ENCODE peak calls at places on chromosome 4, in four cellular contexts. G is HepG2, Y is GM12878, F is K562. L is an unnamed sample.

GRCh38 chr4:38359113-38359512 is 304.9 kb upstream of the KLF3 start:
- DNase-seq in G (no peak), Y (no peak), F (no peak), L (no peak)

GRCh38 chr4:74635074-74635473 is 159.2 kb downstream of the BTC start:
- DNase-seq in G (no peak), Y (no peak), F (no peak), L (no peak)

GRCh38 chr4:184143770-184144564 is 73.7 kb downstream of the ENPP6 start:
- DNase-seq in G (no peak), Y (no peak), F (no peak), L (peak; percentile 68)

GRCh38 chr4:138864961-138865720 is 150.4 kb upstream of the NOCT start:
- DNase-seq in G (no peak), Y (no peak), F (no peak), L (no peak)

GRCh38 chr4:5524900-5525299 is 183.5 kb downstream of the EVC2 start:
- DNase-seq in G (no peak), Y (no peak), F (no peak), L (no peak)

GRCh38 chr4:121534187-121534586 is 153.4 kb upstream of the QRFPR start:
- DNase-seq in G (no peak), Y (no peak), F (no peak), L (no peak)

GRCh38 chr4:94889961-94890360 is 132.2 kb downstream of the BMPR1B start:
- DNase-seq in G (no peak), Y (no peak), F (no peak), L (no peak)

GRCh38 chr4:54231419-54232150 is 2.5 kb downstream of the PDGFRA start:
- DNase-seq in G (no peak), Y (no peak), F (no peak), L (peak; percentile 56)

GRCh38 chr4:13535118-13535517 is 9.2 kb downstream of the NKX3-2 start:
- DNase-seq in G (no peak), Y (no peak), F (no peak), L (no peak)

GRCh38 chr4:141065872-141066271 is 67.4 kb downstream of the RNF150 start:
- DNase-seq in G (no peak), Y (no peak), F (no peak), L (no peak)

GRCh38 chr4:67892905-67893304 is 9.1 kb upstream of the TMPRSS11D start:
- DNase-seq in G (no peak), Y (no peak), F (no peak), L (peak; percentile 26)

GRCh38 chr4:39883645-39884044 is 94.1 kb downstream of the PDS5A start:
- DNase-seq in G (no peak), Y (no peak), F (no peak), L (no peak)

GRCh38 chr4:101205878-101206277 is 141.4 kb downstream of the PPP3CA start:
- DNase-seq in G (no peak), Y (peak; percentile 3), F (no peak), L (no peak)

GRCh38 chr4:65343342-65343741 is 326.9 kb downstream of the EPHA5 start:
- DNase-seq in G (no peak), Y (no peak), F (no peak), L (no peak)

GRCh38 chr4:140300271-140300970 is 73.0 kb upstream of the SCOC start:
- DNase-seq in G (no peak), Y (no peak), F (no peak), L (no peak)

GRCh38 chr4:25757452-25757851 is 101.8 kb downstream of the SLC34A2 start:
- DNase-seq in G (no peak), Y (no peak), F (no peak), L (no peak)

GRCh38 chr4:138487217-138487616 is 245.1 kb upstream of the SLC7A11 start:
- DNase-seq in G (no peak), Y (no peak), F (no peak), L (no peak)

GRCh38 chr4:81919238-81919637 is 447.5 kb upstream of the RASGEF1B start:
- DNase-seq in G (peak; percentile 21), Y (no peak), F (peak; percentile 29), L (peak; percentile 16)

GRCh38 chr4:65968873-65969272 is 298.6 kb upstream of the EPHA5 start:
- DNase-seq in G (peak; percentile 10), Y (no peak), F (no peak), L (no peak)

GRCh38 chr4:10590896-10591295 is 93.7 kb downstream of the CLNK start:
- DNase-seq in G (no peak), Y (no peak), F (no peak), L (no peak)

GRCh38 chr4:9987749-9988346 is 33.4 kb downstream of the SLC2A9 start:
- DNase-seq in G (no peak), Y (no peak), F (no peak), L (no peak)

GRCh38 chr4:81472249-81473085 is 760 bp upstream of the RASGEF1B start:
- DNase-seq in G (peak; percentile 24), Y (peak; percentile 24), F (peak; percentile 47), L (peak; percentile 21)

GRCh38 chr4:73770917-73771316 is 30.5 kb downstream of the CXCL8 start:
- DNase-seq in G (no peak), Y (no peak), F (no peak), L (no peak)

GRCh38 chr4:140103676-140104075 is 50.3 kb downstream of the MAML3 start:
- DNase-seq in G (no peak), Y (peak; percentile 69), F (no peak), L (no peak)

GRCh38 chr4:72006576-72006975 is 25.2 kb upstream of the NPFFR2 start:
- DNase-seq in G (no peak), Y (no peak), F (no peak), L (no peak)

GRCh38 chr4:41360214-41360910 is 103.6 kb downstream of the UCHL1 start:
- DNase-seq in G (no peak), Y (no peak), F (peak; percentile 20), L (peak; percentile 64)

GRCh38 chr4:128782875-128783614 is 26.5 kb upstream of the JADE1 start:
- DNase-seq in G (no peak), Y (no peak), F (no peak), L (no peak)

DNA sequence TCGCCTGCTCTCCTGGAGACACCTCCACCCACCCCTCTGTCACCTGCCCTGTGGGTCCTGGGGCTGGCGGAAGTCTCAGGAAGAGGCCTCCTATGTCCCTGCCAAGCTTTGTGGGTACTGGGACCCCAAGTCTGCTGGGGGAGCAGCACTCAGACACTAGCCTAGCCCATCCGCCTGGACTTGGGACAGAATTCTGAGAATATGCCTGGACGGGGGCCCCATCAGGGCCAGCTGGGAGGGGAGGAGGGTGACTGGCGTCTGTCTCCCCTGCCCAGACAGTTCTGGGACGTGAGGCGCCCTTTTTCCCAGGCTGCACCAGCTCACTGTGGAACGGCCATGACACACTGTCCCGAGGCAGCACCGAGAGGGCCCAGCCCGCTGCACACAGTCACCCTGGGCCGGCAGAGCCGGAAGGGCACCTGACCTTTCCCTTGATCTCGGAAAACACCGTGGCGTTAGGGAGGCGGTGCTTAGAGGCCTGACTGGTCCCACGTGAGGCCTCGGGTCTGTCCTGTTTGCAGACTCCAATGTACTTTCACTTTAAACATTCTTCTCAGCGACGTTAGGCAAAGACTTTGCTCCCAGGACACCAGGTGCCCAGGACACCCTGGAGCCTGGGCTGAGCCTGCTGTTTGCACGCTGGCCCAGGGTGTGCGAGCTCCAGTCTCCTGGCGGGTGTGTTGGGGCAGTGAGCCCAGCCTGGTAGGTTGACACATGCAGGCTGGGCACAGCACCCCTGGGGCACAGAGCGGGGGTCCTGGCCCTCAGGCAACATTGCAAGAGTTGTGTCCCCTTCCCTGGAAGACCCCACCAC is 700 bp downstream of the SLC26A1 start:
- DNase-seq in G (peak; percentile 98), Y (no peak), F (peak; percentile 71), L (no peak)
- TF ChIP-seq ATF3 in G (peak; percentile 6), Y (no peak), F (peak; percentile 25), L (no peak)

DNA sequence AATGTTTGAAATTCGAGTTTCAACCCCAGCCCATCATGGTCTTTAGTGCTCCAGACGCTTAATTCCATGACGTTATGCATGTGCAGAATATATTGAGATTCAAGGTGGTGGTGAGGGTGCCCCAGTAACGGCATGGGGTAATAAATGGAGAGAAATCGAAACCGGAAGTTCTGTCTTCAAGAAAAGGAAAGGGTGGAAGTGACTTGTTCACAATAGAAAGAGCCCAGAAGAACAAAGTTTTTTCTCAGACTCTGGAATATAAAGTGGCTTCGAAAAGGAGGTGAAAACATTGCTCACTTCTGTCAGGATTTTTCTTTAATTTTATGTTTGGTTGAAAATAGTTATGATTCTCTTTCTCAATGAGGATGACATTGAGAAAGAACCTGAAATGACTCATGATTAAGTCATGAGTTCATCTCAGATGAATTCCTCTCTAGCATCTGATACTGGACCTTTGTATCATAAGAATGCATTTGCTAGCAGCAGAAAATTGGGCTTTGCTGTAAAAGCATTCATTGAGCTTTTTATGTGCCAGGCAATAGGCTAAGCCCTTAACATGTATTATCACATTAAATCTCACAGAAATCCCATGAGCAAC is 798 bp upstream of the DDX60L start:
- DNase-seq in G (peak; percentile 7), Y (peak; percentile 16), F (peak; percentile 12), L (no peak)
- TF ChIP-seq ETV6 in G (no peak), Y (peak; percentile 89), F (no peak), L (no peak)

DNA sequence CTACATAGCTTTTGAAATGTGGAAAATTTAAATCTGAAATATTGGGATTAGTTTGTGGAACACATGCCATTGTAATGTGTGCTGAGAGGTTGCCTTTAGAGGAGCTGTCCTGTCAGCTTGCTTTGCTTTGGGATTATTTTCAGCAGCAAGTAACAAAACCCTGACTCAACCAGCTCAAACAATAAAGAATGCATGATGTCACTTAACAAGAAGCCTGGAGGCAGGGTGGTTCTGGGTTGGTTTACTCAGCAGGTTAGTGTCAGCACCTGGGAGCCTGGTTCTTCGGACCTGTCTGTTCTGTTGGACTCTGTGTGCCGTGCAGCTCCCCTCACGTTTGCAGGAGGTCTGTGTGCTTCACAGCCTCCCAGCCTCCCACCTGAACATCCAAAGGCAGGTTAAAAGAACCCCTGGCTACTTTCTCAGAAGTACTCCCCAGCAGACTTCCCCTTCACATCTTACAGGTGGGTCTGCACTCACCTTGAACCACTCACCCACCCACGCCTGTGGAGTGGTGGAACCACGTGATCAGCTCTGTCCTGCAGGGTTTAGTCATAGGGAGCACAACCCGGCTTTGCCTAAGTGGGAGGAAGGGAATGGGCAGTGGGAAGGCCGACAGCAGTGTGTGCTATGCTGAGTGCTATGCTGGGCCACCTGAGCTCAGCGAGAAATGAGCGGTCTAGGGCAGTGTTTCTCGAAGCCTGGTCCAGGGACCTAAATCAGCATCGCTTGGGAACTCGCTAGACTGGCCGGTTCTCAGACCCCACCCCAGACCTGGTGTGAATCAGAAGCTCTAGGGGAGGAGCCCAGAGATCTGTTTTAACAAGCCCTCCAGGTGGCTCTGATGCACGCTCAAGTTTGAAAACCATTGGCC is 20.4 kb downstream of the TMEM131L start:
- DNase-seq in G (peak; percentile 72), Y (no peak), F (no peak), L (peak; percentile 35)
- TF ChIP-seq ATF3 in G (no peak), Y (no peak), F (no peak), L (no peak)

DNA sequence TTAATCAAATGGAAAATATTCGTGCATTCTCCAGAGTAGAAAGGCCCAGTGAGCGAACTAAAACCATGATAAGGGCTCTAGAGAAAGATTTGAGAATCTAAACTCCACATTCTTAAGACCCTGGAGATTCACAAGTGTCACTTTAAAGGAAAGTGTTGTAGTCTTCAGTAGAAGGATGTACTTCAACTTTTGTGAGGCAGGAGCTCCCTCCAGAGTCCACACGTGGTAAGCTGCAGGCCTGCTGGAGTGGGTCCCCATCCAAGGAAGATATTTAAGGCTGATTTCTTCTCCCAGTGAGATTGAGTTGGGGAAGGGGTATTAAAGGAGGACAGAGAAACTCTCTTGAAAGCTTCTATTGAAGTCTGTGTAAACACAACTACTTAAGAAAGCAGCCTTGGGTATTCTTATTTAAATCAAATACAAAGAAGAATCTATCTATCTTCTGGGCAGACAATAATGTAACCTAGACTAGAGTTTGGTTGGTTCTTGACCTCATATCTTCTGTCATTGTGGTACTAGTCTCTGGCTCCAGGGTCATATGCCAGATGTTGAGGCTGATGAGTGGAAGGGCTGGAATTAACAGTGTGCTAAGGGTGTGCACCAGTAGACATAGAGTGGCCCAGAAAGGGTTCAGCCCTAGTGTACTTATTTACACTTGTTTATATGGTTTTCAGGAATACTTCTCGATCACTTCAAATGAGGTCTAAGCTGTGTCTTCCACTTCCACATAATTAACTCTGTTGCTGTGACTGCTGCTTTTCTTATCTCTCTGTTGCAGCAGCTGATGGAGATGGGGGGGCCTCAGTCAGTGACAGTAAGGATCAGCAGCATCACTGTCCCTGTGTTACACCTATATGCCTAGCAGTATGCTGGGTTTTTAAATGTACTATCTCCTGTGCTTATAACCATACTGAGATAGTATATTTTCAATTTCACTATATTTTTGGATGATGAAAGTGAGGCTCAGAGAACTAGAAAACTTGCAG is 76.1 kb downstream of the HMGB2 start:
- DNase-seq in G (peak; percentile 29), Y (no peak), F (peak; percentile 49), L (peak; percentile 77)
- TF ChIP-seq ETV6 in G (no peak), Y (no peak), F (no peak), L (peak; percentile 19)

L was measured in WTC11.